ENCODE peak calls at places on chromosomes 7 and 10, in four cellular contexts. R is fibroblast of lung, Y is right lobe of liver, F is lung. M is an unnamed sample.

GRCh38 chr7:94031865-94032264 is 27.7 kb upstream of the BET1 start:
- DNase-seq in R (no peak), Y (no peak), F (no peak), M (no peak)

GRCh38 chr7:111730476-111731300 is 168.4 kb upstream of the IMMP2L start:
- DNase-seq in R (peak; percentile 60), Y (no peak), F (no peak), M (no peak)

GRCh38 chr7:156751319-156751718 is 110.7 kb downstream of the RNF32 start:
- DNase-seq in R (peak; percentile 82), Y (no peak), F (no peak), M (no peak)

GRCh38 chr7:107860981-107861652 is 29.9 kb upstream of the DLD start:
- DNase-seq in R (no peak), Y (no peak), F (no peak), M (no peak)

GRCh38 chr10:125839176-125839575 is 15.8 kb downstream of the BCCIP start:
- DNase-seq in R (no peak), Y (no peak), F (no peak), M (no peak)

GRCh38 chr7:10128748-10129147 is 844.9 kb upstream of the PHF14 start:
- DNase-seq in R (peak; percentile 42), Y (no peak), F (no peak), M (no peak)

GRCh38 chr10:6047326-6047611 is 14.9 kb downstream of the IL2RA start:
- DNase-seq in R (no peak), Y (no peak), F (no peak), M (no peak)

GRCh38 chr10:73159038-73159648 is 8.7 kb downstream of the ECD start:
- DNase-seq in R (peak; percentile 66), Y (peak; percentile 54), F (peak; percentile 39), M (peak; percentile 64)

GRCh38 chr7:104341545-104341944 is 13.1 kb downstream of the LHFPL3 start:
- DNase-seq in R (no peak), Y (no peak), F (no peak), M (no peak)

GRCh38 chr7:84677386-84677785 is 482.8 kb upstream of the SEMA3A start:
- DNase-seq in R (peak; percentile 19), Y (no peak), F (no peak), M (no peak)

GRCh38 chr10:108544500-108545120 is 1378.7 kb downstream of the XPNPEP1 start:
- DNase-seq in R (peak; percentile 43), Y (peak; percentile 80), F (peak; percentile 59), M (peak; percentile 79)

GRCh38 chr7:150377116-150377979 is 1.8 kb upstream of the ZNF775 start:
- DNase-seq in R (no peak), Y (no peak), F (no peak), M (no peak)

GRCh38 chr10:105063796-105064195 is 422.7 kb downstream of the SORCS3 start:
- DNase-seq in R (peak; percentile 3), Y (no peak), F (no peak), M (peak; percentile 35)

GRCh38 chr10:33126742-33127141 is 168.7 kb upstream of the ITGB1 start:
- DNase-seq in R (no peak), Y (no peak), F (no peak), M (no peak)

GRCh38 chr10:75592888-75593643 is 161.6 kb downstream of the LRMDA start:
- DNase-seq in R (no peak), Y (peak; percentile 54), F (no peak), M (no peak)

GRCh38 chr10:19762026-19762425 is 54.2 kb upstream of the PLXDC2 start:
- DNase-seq in R (peak; percentile 11), Y (no peak), F (no peak), M (no peak)

GRCh38 chr10:11798862-11799735 is 24.1 kb upstream of the PROSER2 start:
- DNase-seq in R (no peak), Y (no peak), F (no peak), M (no peak)

GRCh38 chr7:26156454-26157365 is 4.7 kb downstream of the NFE2L3 start:
- DNase-seq in R (peak; percentile 89), Y (no peak), F (no peak), M (no peak)

GRCh38 chr7:150781016-150781415 is 19.1 kb downstream of the TMEM176B start:
- DNase-seq in R (peak; percentile 66), Y (no peak), F (no peak), M (no peak)

GRCh38 chr7:90216771-90217170 is 5.2 kb downstream of the STEAP2 start:
- DNase-seq in R (no peak), Y (peak; percentile 71), F (no peak), M (peak; percentile 50)

GRCh38 chr7:22480523-22481075 is 19.4 kb downstream of the STEAP1B start:
- DNase-seq in R (no peak), Y (no peak), F (no peak), M (no peak)

GRCh38 chr10:75976681-75977080 is 545.3 kb downstream of the LRMDA start:
- DNase-seq in R (no peak), Y (no peak), F (no peak), M (no peak)

GRCh38 chr10:45515630-45516029 is 141.6 kb downstream of the ALOX5 start:
- DNase-seq in R (no peak), Y (no peak), F (no peak), M (no peak)

GRCh38 chr7:108875139-108875538 is 305.5 kb downstream of the DNAJB9 start:
- DNase-seq in R (peak; percentile 52), Y (no peak), F (no peak), M (no peak)

GRCh38 chr10:100019824-100020160 is 10.0 kb upstream of the DNMBP start:
- DNase-seq in R (no peak), Y (no peak), F (no peak), M (no peak)

GRCh38 chr10:114577133-114577532 is 80.9 kb downstream of the ABLIM1 start:
- DNase-seq in R (peak; percentile 86), Y (peak; percentile 55), F (no peak), M (no peak)
- H3K27ac ChIP-seq in R (no peak overlapping the region), Y (peak overlapping the region; percentile 81), F (peak overlapping the region; percentile 91), M (no peak overlapping the region)

DNA sequence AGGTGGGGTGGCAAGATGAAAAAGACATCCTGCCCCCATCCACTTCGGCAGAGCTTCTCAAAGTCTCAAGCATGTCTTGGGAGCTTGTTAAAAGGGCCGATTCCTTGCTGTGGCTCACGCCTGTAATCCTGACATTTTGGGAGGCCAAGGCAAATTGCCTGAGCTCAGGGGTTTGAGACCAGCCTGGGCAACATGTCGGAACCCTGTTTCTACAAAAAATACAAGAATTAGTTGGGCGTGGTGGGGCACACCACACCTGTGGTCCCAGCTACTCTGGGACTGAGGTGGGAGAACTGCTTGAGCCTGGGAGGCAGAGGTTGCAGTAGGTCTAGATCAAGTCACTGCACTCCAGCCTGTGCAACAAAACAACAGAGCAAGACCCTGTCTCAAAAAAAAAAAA is 14.5 kb downstream of the TRIM8 start:
- DNase-seq in R (no peak), Y (no peak), F (no peak), M (no peak)
- H3K4me1 ChIP-seq in R (peaks cover 16% of the 10 kb centered on the region), Y (no peaks in the 10 kb centered on the region), F (peaks cover 37% of the 10 kb centered on the region), M (peaks cover 69% of the 10 kb centered on the region)

GRCh38 chr10:86974484-86974883 is 6.2 kb downstream of the ADIRF start:
- DNase-seq in R (no peak), Y (no peak), F (no peak), M (no peak)
- H3K4me3 ChIP-seq in R (no peak overlapping the region), Y (no peak overlapping the region), F (no peak overlapping the region), M (no peak overlapping the region)

DNA sequence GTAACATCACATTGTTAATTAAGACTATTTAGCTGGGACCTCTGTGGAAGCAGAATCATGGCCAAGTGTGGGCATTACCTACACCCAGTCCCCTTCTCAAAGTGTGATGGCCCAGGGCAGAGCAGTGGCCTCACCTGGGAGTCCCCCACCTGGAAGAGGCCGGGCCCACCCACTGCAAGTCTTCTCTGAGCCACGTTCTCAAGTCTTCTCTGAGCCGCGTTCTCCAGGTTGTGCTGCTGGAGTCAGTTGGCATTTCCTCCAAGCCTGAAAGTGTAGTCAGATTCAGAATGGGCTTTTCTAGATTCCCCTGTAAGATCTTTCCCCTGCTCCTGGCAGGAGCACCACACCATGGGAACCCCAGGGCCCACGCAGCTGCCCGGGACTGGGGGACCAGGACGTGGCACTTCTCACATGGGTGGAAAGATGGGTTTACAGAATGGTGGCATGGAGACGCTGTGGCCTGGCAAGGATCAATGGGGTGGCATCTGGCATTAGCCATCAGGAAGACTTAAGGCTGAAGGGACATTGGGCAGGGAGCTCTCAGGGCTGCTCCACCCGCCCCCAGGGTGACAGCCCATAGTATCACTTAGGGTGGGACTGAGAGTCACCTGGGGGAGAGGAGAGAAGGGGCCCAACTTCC is 68.0 kb downstream of the MKI67 start:
- DNase-seq in R (no peak), Y (peak; percentile 36), F (no peak), M (no peak)
- H3K27ac ChIP-seq in R (no peak overlapping the region), Y (no peak overlapping the region), F (no peak overlapping the region), M (no peak overlapping the region)

GRCh38 chr7:131546583-131547111 is 9.8 kb downstream of the PODXL start:
- DNase-seq in R (no peak), Y (no peak), F (no peak), M (no peak)

GRCh38 chr7:131544449-131545425 is 11.7 kb downstream of the PODXL start:
- DNase-seq in R (no peak), Y (no peak), F (no peak), M (no peak)

GRCh38 chr7:131546126-131546525 is 10.3 kb downstream of the PODXL start:
- DNase-seq in R (no peak), Y (no peak), F (peak; percentile 49), M (peak; percentile 53)

GRCh38 chr7:131547589-131547988 is 8.8 kb downstream of the PODXL start:
- DNase-seq in R (no peak), Y (no peak), F (no peak), M (no peak)

GRCh38 chr7:131548371-131548770 is 8.1 kb downstream of the PODXL start:
- DNase-seq in R (no peak), Y (no peak), F (no peak), M (no peak)
- H3K4me1 ChIP-seq in R (no peaks in the 10 kb centered on the region), Y (no peaks in the 10 kb centered on the region), F (peaks cover 7% of the 10 kb centered on the region), M (no peaks in the 10 kb centered on the region)